ENCODE peak calls at places on chromosome 11, in six cellular contexts. V is left kidney; R is stimulated activated CD4-positive, alpha-beta T cell treated with anti-CD3 and anti-CD28 coated beads, Interleukin-15, amount 100 ng/mL, for 1 hour; H is left cardiac atrium; L is HFFc6; W is stimulated activated CD8-positive, alpha-beta memory T cell treated with anti-CD3 and anti-CD28 coated beads, Interleukin-15, amount 100 ng/mL, for 4 hours. X is an unnamed sample.

GRCh38 chr11:9972917-9973504 is 309.1 kb downstream of the SWAP70 start:
- DNase-seq in H (no peak), W (no peak), V (peak), R (no peak), L (peak), X (no peak)

GRCh38 chr11:1751521-1751921 is 1.1 kb upstream of the IFITM10 start:
- DNase-seq in L (no peak), R (no peak), H (peak), W (no peak), V (no peak), X (no peak)

GRCh38 chr11:850777-851762 is 8.4 kb downstream of the TSPAN4 start:
- DNase-seq in R (no peak), H (no peak), V (peak), L (no peak), W (no peak), X (no peak)

GRCh38 chr11:8776209-8776608 is 93.6 kb downstream of the RPL27A start:
- DNase-seq in L (no peak), R (no peak), H (no peak), W (no peak), V (no peak), X (no peak)

GRCh38 chr11:128343134-128343514 is 244.2 kb downstream of the ETS1 start:
- DNase-seq in R (no peak), L (no peak), W (no peak), H (no peak), V (no peak), X (no peak)

GRCh38 chr11:69137148-69137844 is 18.4 kb upstream of the SMIM38 start:
- DNase-seq in L (no peak), W (no peak), H (no peak), R (no peak), V (no peak), X (no peak)

GRCh38 chr11:113773092-113773415 is 438 bp downstream of the ZW10 start:
- DNase-seq in H (peak), V (peak), W (no peak), R (no peak), L (no peak), X (no peak)

GRCh38 chr11:63478896-63479295 is 12.1 kb downstream of the PLAAT5 start:
- DNase-seq in W (peak), L (peak), H (peak), V (peak), R (no peak), X (peak)

GRCh38 chr11:93216511-93217121 is 18.8 kb upstream of the SLC36A4 start:
- DNase-seq in V (peak), H (no peak), W (no peak), L (no peak), R (no peak), X (no peak)

GRCh38 chr11:111764621-111765020 is 1.6 kb downstream of the PPP2R1B start:
- DNase-seq in R (no peak), H (no peak), W (no peak), L (peak), V (peak), X (no peak)

GRCh38 chr11:2768471-2769408 is 68.9 kb upstream of the KCNQ1OT1 start:
- DNase-seq in L (peak), R (no peak), V (no peak), H (no peak), W (no peak), X (peak)

GRCh38 chr11:71302534-71302909 is 50.1 kb upstream of the SHANK2 start:
- DNase-seq in V (no peak), H (no peak), L (no peak), R (no peak), W (no peak), X (no peak)

GRCh38 chr11:62479631-62480201 is 60.9 kb downstream of the SCGB1A1 start:
- DNase-seq in L (no peak), W (no peak), R (no peak), V (no peak), H (no peak), X (peak)

GRCh38 chr11:21641839-21642238 is 551.0 kb upstream of the ANO5 start:
- DNase-seq in L (no peak), W (no peak), H (no peak), R (no peak), V (no peak), X (no peak)

GRCh38 chr11:96110302-96110701 is 186.4 kb upstream of the MTMR2 start:
- DNase-seq in L (no peak), V (no peak), R (no peak), H (no peak), W (no peak), X (no peak)

GRCh38 chr11:61698173-61698965 is 18.2 kb downstream of the DAGLA start:
- DNase-seq in L (no peak), W (no peak), R (no peak), V (no peak), H (no peak), X (no peak)

GRCh38 chr11:2567026-2567671 is 122.3 kb downstream of the KCNQ1 start:
- DNase-seq in H (no peak), V (no peak), W (no peak), R (no peak), L (no peak), X (no peak)

GRCh38 chr11:11876458-11876857 is 34.7 kb downstream of the USP47 start:
- DNase-seq in H (no peak), W (no peak), R (no peak), L (no peak), V (peak), X (no peak)

GRCh38 chr11:118699508-118700220 is 20.2 kb upstream of the TREH start:
- DNase-seq in H (no peak), L (no peak), V (no peak), R (no peak), W (peak), X (no peak)

GRCh38 chr11:68014157-68014965 is 4.2 kb downstream of the ALDH3B1 start:
- DNase-seq in L (peak), V (no peak), H (no peak), R (no peak), W (no peak), X (peak)

GRCh38 chr11:96185220-96185768 is 157.7 kb downstream of the MAML2 start:
- DNase-seq in R (no peak), L (no peak), V (peak), H (no peak), W (no peak), X (no peak)

GRCh38 chr11:134634897-134635831 is 223.1 kb upstream of the B3GAT1 start:
- DNase-seq in L (no peak), W (no peak), V (peak), R (no peak), H (no peak), X (no peak)

GRCh38 chr11:120956710-120957500 is 67.0 kb upstream of the TBCEL start:
- DNase-seq in V (peak), L (no peak), W (no peak), H (no peak), R (no peak), X (no peak)

GRCh38 chr11:68076371-68077042 is 37.7 kb downstream of the TCIRG1 start:
- DNase-seq in V (peak), H (no peak), L (no peak), R (no peak), W (no peak), X (no peak)

GRCh38 chr11:122751298-122752070 is 86.8 kb upstream of the CRTAM start:
- DNase-seq in L (peak), W (no peak), R (no peak), H (no peak), V (peak), X (no peak)

GRCh38 chr11:63682045-63682915 is 980 bp downstream of the RTN3 start:
- DNase-seq in V (peak), H (peak), W (no peak), R (no peak), L (no peak), X (peak)

GRCh38 chr11:68959465-68960298 is 21.1 kb downstream of the MRGPRD start:
- DNase-seq in L (no peak), V (no peak), W (no peak), H (no peak), R (no peak), X (peak)

GRCh38 chr11:128790200-128790599 is 76.9 kb downstream of the KCNJ1 start:
- DNase-seq in W (no peak), H (peak), V (peak), R (no peak), L (no peak), X (no peak)

GRCh38 chr11:75400110-75400865 is 970 bp downstream of the RPS3 start:
- DNase-seq in H (no peak), R (no peak), L (no peak), W (no peak), V (no peak), X (no peak)

GRCh38 chr11:2325719-2326118 is 23.9 kb downstream of the TSPAN32 start:
- DNase-seq in V (no peak), R (no peak), H (peak), W (no peak), L (peak), X (no peak)

GRCh38 chr11:65634140-65634436 is 3.8 kb upstream of the SIPA1 start:
- DNase-seq in R (no peak), H (no peak), V (no peak), W (no peak), L (no peak), X (no peak)

GRCh38 chr11:92854952-92855351 is 114.5 kb upstream of the MTNR1B start:
- DNase-seq in L (no peak), W (no peak), R (no peak), H (no peak), V (no peak), X (no peak)

GRCh38 chr11:87421422-87421821 is 383.7 kb downstream of the TMEM135 start:
- DNase-seq in R (no peak), H (no peak), W (no peak), L (peak), V (peak), X (no peak)

GRCh38 chr11:103842795-103843194 is 193.6 kb upstream of the DDI1 start:
- DNase-seq in W (no peak), V (peak), L (peak), R (no peak), H (no peak), X (no peak)

GRCh38 chr11:88555018-88555828 is 217.7 kb upstream of the CTSC start:
- DNase-seq in H (no peak), W (no peak), R (no peak), L (peak), V (peak), X (no peak)

X was measured in ovary.